ENCODE peak calls at places on chromosomes 1 and 21, in four cellular contexts. F, D, J and M are unnamed samples.

GRCh38 chr1:16013220-16013907 is 4.5 kb downstream of the HSPB7 start:
- DNase-seq in F (peak; percentile 26), D (peak; percentile 56), J (peak; percentile 67), M (peak; percentile 59)

GRCh38 chr21:14889080-14889805 is 175.6 kb downstream of the NRIP1 start:
- DNase-seq in F (no peak), J (peak; percentile 81), D (no peak), M (no peak)

GRCh38 chr1:26287033-26287711 is 7.3 kb downstream of the SH3BGRL3 start:
- DNase-seq in D (no peak), J (no peak), F (peak; percentile 94), M (no peak)

GRCh38 chr1:32539584-32540571 is 651 bp downstream of the ZBTB8A start:
- DNase-seq in D (peak; percentile 22), J (peak; percentile 45), F (peak; percentile 43), M (peak; percentile 48)

GRCh38 chr1:193190096-193190744 is 3.8 kb upstream of the B3GALT2 start:
- DNase-seq in F (peak; percentile 13), J (peak; percentile 62), D (no peak), M (no peak)

GRCh38 chr1:31701137-31701736 is 2.6 kb downstream of the COL16A1 start:
- DNase-seq in D (peak; percentile 70), J (peak; percentile 96), F (peak; percentile 39), M (peak; percentile 85)

GRCh38 chr1:156892190-156893047 is 1.1 kb upstream of the PEAR1 start:
- DNase-seq in D (peak; percentile 86), F (peak; percentile 84), J (peak; percentile 94), M (peak; percentile 94)

GRCh38 chr1:206685749-206686485 is 1.2 kb downstream of the MAPKAPK2 start:
- DNase-seq in D (peak; percentile 55), J (peak; percentile 83), F (peak; percentile 51), M (peak; percentile 65)

GRCh38 chr1:216390956-216391355 is 32.3 kb downstream of the USH2A start:
- DNase-seq in D (no peak), F (no peak), J (no peak), M (no peak)

GRCh38 chr21:42118121-42118795 is 47.1 kb downstream of the UMODL1 start:
- DNase-seq in J (no peak), F (no peak), D (no peak), M (no peak)

GRCh38 chr1:239566074-239566473 is 179.7 kb downstream of the CHRM3 start:
- DNase-seq in J (no peak), F (no peak), D (no peak), M (no peak)

GRCh38 chr1:96741335-96741734 is 19.8 kb downstream of the PTBP2 start:
- DNase-seq in D (no peak), J (no peak), F (no peak), M (no peak)

GRCh38 chr1:205933672-205934618 is 9.3 kb downstream of the SLC26A9 start:
- DNase-seq in J (peak; percentile 12), F (no peak), D (peak; percentile 39), M (no peak)

GRCh38 chr1:218810336-218810735 is 363.3 kb upstream of the LYPLAL1 start:
- DNase-seq in J (peak; percentile 29), F (no peak), D (no peak), M (no peak)

GRCh38 chr1:197327776-197328364 is 59.8 kb downstream of the CRB1 start:
- DNase-seq in D (no peak), F (no peak), J (peak; percentile 21), M (no peak)

GRCh38 chr1:156435551-156436318 is 64.8 kb downstream of the MEF2D start:
- DNase-seq in F (no peak), D (no peak), J (no peak), M (no peak)

GRCh38 chr1:172499636-172500141 is 33.3 kb upstream of the SUCO start:
- DNase-seq in J (no peak), D (peak; percentile 51), F (no peak), M (no peak)

GRCh38 chr21:15850645-15851044 is 120.9 kb downstream of the USP25 start:
- DNase-seq in D (no peak), F (no peak), J (peak; percentile 62), M (no peak)

GRCh38 chr1:205504311-205505075 is at the start of gene CDK18:
- DNase-seq in F (peak; percentile 23), J (peak; percentile 29), D (peak; percentile 89), M (peak; percentile 80)

GRCh38 chr1:5810131-5810530 is 182.1 kb downstream of the NPHP4 start:
- DNase-seq in F (no peak), D (no peak), J (no peak), M (no peak)

GRCh38 chr21:45478115-45478801 is 64.0 kb downstream of the SLC19A1 start:
- DNase-seq in F (peak; percentile 71), J (peak; percentile 70), D (peak; percentile 59), M (peak; percentile 79)

GRCh38 chr21:19461481-19462205 is 1058.1 kb upstream of the TMPRSS15 start:
- DNase-seq in D (no peak), J (no peak), F (peak; percentile 10), M (no peak)

GRCh38 chr1:116538527-116538926 is 32.3 kb downstream of the CD58 start:
- DNase-seq in D (no peak), J (peak; percentile 38), F (peak; percentile 64), M (no peak)

GRCh38 chr1:91501527-91501859 is 842 bp downstream of the CDC7 start:
- DNase-seq in F (peak; percentile 62), J (no peak), D (no peak), M (peak; percentile 17)

GRCh38 chr21:31660134-31660565 is 657 bp downstream of the SOD1 start:
- DNase-seq in J (peak; percentile 28), D (no peak), F (peak; percentile 43), M (peak; percentile 43)

GRCh38 chr21:32184485-32184884 is 94.4 kb downstream of the MIS18A start:
- DNase-seq in F (no peak), J (no peak), D (no peak), M (no peak)

GRCh38 chr1:24702511-24703293 is 42.5 kb upstream of the CLIC4 start:
- DNase-seq in J (peak; percentile 18), D (no peak), F (no peak), M (no peak)

GRCh38 chr1:210706246-210706645 is 377.5 kb downstream of the HHAT start:
- DNase-seq in F (no peak), J (no peak), D (no peak), M (no peak)

GRCh38 chr1:65001238-65001792 is 35.0 kb upstream of the JAK1 start:
- DNase-seq in D (peak; percentile 35), J (no peak), F (peak; percentile 30), M (peak; percentile 64)

GRCh38 chr1:96842215-96842614 is 120.6 kb downstream of the PTBP2 start:
- DNase-seq in J (peak; percentile 8), D (no peak), F (no peak), M (no peak)

GRCh38 chr1:209199822-209200221 is 383.7 kb upstream of the CAMK1G start:
- DNase-seq in J (no peak), F (peak; percentile 10), D (no peak), M (peak; percentile 29)

GRCh38 chr1:102500795-102501194 is 504.1 kb upstream of the OLFM3 start:
- DNase-seq in J (no peak), D (no peak), F (no peak), M (no peak)

DNA sequence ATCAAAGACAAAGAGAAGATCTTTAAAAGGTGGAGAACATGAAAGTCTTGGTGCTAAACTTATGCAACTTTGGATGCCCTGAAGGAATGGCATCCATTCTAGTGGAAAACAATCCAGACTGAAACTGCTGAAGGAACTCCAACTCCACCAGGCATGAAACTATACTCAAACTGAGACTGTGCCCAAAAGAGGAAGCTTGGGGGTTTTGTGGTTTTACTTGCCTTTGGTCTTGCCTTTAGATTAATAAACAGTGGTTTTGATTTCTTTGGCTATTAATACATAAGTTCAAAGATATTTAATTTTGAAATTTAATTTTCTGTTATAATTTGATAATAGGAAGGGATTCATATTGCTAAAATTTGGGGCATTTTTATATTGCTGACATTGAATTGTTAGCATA is 17.4 kb upstream of the SLC30A10 start:
- DNase-seq in J (no peak), F (no peak), D (no peak), M (no peak)
- H3K4me3 ChIP-seq in J (no peak overlapping the region), F (no peak overlapping the region), D (no peak overlapping the region), M (no peak overlapping the region)

GRCh38 chr1:203426870-203427269 is 48.7 kb upstream of the PRELP start:
- DNase-seq in F (no peak), J (no peak), D (no peak), M (no peak)
- H3K4me3 ChIP-seq in F (no peak overlapping the region), J (no peak overlapping the region), D (no peak overlapping the region), M (no peak overlapping the region)

GRCh38 chr1:43653339-43653738 is 3.4 kb downstream of the KDM4A start:
- DNase-seq in J (peak; percentile 25), F (peak; percentile 48), D (no peak), M (peak; percentile 53)

GRCh38 chr1:43651922-43652321 is 2.0 kb downstream of the KDM4A start:
- DNase-seq in D (no peak), J (peak; percentile 33), F (peak; percentile 16), M (no peak)

GRCh38 chr1:43651188-43651587 is 1.2 kb downstream of the KDM4A start:
- DNase-seq in J (no peak), D (no peak), F (no peak), M (no peak)

GRCh38 chr1:43648448-43648847 is 1.5 kb upstream of the KDM4A start:
- DNase-seq in F (no peak), J (peak; percentile 28), D (no peak), M (no peak)

DNA sequence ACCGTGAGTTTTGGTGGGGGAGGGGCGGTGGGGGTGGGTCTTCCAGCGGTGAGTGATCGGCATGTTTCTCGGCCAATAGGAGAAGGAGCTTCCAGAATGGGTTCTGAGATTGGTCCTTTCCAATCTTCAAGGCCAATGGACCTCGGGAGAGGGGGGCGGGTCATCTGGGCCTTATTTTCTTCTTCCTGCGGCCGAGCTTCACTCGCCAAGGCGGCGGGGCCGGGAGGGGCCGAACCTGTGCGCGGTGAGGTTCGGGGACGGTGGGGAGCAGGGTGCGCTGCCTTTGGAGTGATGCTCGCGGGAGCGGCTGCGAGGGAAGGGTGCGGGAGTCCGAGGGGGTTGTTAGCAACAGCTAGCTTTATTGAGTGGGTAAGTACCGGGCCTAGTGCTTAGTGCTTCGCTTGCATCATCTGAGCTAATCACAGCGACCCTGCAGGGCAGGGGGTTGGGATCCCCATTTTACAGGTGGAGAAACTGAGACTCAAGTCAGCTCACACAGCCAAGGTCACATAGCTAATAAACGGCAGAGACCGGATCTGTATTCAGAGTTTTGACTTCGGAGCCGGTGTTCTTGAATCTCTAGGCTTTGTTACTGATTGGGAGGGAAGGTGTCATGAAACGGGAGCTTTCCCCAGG is 475 bp downstream of the KDM4A start:
- DNase-seq in D (peak; percentile 97), J (peak; percentile 99), F (peak; percentile 99), M (peak; percentile 99)
- H3K4me3 ChIP-seq in D (peak overlapping the region; percentile 46), J (peak overlapping the region; percentile 98), F (peak overlapping the region; percentile 62), M (peak overlapping the region; percentile 75)

DNA sequence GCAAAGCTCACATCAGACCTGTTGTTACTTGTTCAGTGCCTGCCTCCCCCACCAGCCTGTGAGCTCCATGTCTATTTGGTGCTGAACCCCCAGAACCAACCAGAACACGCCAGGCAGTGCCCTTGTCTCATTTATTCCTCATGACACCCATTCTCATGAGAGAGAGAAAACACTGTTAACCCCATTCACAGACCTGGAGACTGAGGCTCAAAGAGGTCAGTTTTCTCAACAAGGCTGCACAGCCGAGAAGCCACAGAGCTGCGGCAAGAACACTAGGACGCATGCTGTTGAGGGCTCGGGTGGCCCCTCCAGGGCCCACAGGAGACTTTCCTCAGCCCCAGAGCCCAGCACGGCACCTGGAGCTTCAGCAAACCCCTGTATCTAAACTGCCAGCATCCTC is 13.1 kb downstream of the KCNN3 start:
- DNase-seq in J (no peak), F (no peak), D (no peak), M (no peak)
- H3K4me3 ChIP-seq in J (no peak overlapping the region), F (peak overlapping the region; percentile 79), D (no peak overlapping the region), M (no peak overlapping the region)

GRCh38 chr1:8516278-8516777 is 198.4 kb downstream of the SLC45A1 start:
- DNase-seq in D (no peak), F (no peak), J (no peak), M (no peak)
- H3K4me3 ChIP-seq in D (no peak overlapping the region), F (no peak overlapping the region), J (no peak overlapping the region), M (no peak overlapping the region)